ENCODE peak calls at places on chromosomes 3 and 15, in eight cellular contexts. E is epithelial cell of esophagus, N is upper lobe of left lung, R is AG04450, Y is A673, W is foreskin fibroblast, P is testis, F is PC-9. T is an unnamed sample.

GRCh38 chr15:83558146-83558545 is 95.8 kb upstream of the ADAMTSL3 start:
- DNase-seq in W (no peak), R (no peak), Y (peak), P (no peak), N (no peak), F (no peak), E (no peak), T (no peak)

GRCh38 chr3:113287111-113287817 is 75.9 kb downstream of the BOC start:
- DNase-seq in R (peak), W (peak), N (no peak), E (peak), Y (no peak), P (peak), F (peak), T (peak)

GRCh38 chr3:178048768-178049167 is 487.5 kb upstream of the KCNMB2 start:
- DNase-seq in Y (peak), F (no peak), N (no peak), W (no peak), E (no peak), P (no peak), R (no peak), T (no peak)

GRCh38 chr3:52468336-52468735 is 12.9 kb downstream of the NISCH start:
- DNase-seq in R (no peak), Y (peak), W (peak), P (no peak), N (no peak), E (no peak), F (no peak), T (no peak)

GRCh38 chr15:43239732-43240491 is 19.1 kb upstream of the EPB42 start:
- DNase-seq in P (no peak), N (no peak), R (no peak), W (no peak), Y (no peak), F (no peak), E (no peak), T (peak)

GRCh38 chr3:180142041-180142440 is 105.3 kb upstream of the PEX5L start:
- DNase-seq in E (peak), R (no peak), P (no peak), N (no peak), W (no peak), F (no peak), Y (no peak), T (no peak)

GRCh38 chr3:66449411-66449931 is 51.4 kb downstream of the LRIG1 start:
- DNase-seq in W (no peak), N (no peak), Y (no peak), F (no peak), R (no peak), P (no peak), E (no peak), T (no peak)

GRCh38 chr3:53083496-53083895 is 37.6 kb upstream of the SFMBT1 start:
- DNase-seq in E (no peak), N (no peak), R (no peak), W (peak), F (no peak), P (peak), Y (peak), T (no peak)

GRCh38 chr3:100105536-100105935 is 8.8 kb downstream of the FILIP1L start:
- DNase-seq in N (no peak), W (no peak), Y (no peak), P (no peak), E (no peak), R (no peak), F (no peak), T (no peak)

GRCh38 chr15:37372064-37372463 is 271.7 kb upstream of the MEIS2 start:
- DNase-seq in W (peak), F (no peak), N (no peak), E (no peak), R (no peak), Y (no peak), P (no peak), T (no peak)

GRCh38 chr3:108131105-108131794 is 40.4 kb upstream of the CD47 start:
- DNase-seq in W (peak), R (peak), Y (no peak), E (peak), F (peak), N (no peak), P (no peak), T (peak)

GRCh38 chr15:92638291-92638708 is 17.3 kb downstream of the FAM174B start:
- DNase-seq in P (no peak), E (peak), Y (no peak), N (peak), W (no peak), R (peak), F (peak), T (no peak)

GRCh38 chr3:31974454-31974853 is 6.6 kb downstream of the OSBPL10 start:
- DNase-seq in Y (no peak), R (peak), P (no peak), E (no peak), W (no peak), F (no peak), N (no peak), T (no peak)

GRCh38 chr3:197547618-197548017 is 8.2 kb downstream of the BDH1 start:
- DNase-seq in E (peak), Y (no peak), R (no peak), W (no peak), N (no peak), P (peak), F (no peak), T (no peak)

GRCh38 chr15:101709466-101709865 is 14.8 kb downstream of the TARS3 start:
- DNase-seq in F (no peak), N (no peak), E (no peak), W (no peak), P (no peak), Y (no peak), R (no peak), T (no peak)

GRCh38 chr3:27630892-27631291 is 91.2 kb downstream of the EOMES start:
- DNase-seq in W (peak), P (no peak), F (peak), N (no peak), R (no peak), E (peak), Y (no peak), T (no peak)

GRCh38 chr3:194250104-194251002 is 100.8 kb downstream of the CPN2 start:
- DNase-seq in R (no peak), Y (peak), P (peak), E (no peak), W (no peak), N (peak), F (no peak), T (no peak)

GRCh38 chr3:168539909-168540308 is 444.2 kb upstream of the GOLIM4 start:
- DNase-seq in P (no peak), W (no peak), E (peak), F (no peak), N (no peak), R (no peak), Y (no peak), T (no peak)

GRCh38 chr3:181721369-181721768 is 9.6 kb downstream of the SOX2 start:
- DNase-seq in E (no peak), N (no peak), W (no peak), P (no peak), Y (no peak), R (no peak), F (no peak), T (no peak)

GRCh38 chr15:80070840-80071239 is 11.4 kb downstream of the ZFAND6 start:
- DNase-seq in W (no peak), Y (peak), F (no peak), P (no peak), E (peak), R (no peak), N (no peak), T (no peak)

GRCh38 chr15:23686466-23687142 is 501 bp downstream of the NDN start:
- DNase-seq in E (no peak), N (no peak), Y (no peak), F (no peak), P (peak), W (no peak), R (no peak), T (no peak)

DNA sequence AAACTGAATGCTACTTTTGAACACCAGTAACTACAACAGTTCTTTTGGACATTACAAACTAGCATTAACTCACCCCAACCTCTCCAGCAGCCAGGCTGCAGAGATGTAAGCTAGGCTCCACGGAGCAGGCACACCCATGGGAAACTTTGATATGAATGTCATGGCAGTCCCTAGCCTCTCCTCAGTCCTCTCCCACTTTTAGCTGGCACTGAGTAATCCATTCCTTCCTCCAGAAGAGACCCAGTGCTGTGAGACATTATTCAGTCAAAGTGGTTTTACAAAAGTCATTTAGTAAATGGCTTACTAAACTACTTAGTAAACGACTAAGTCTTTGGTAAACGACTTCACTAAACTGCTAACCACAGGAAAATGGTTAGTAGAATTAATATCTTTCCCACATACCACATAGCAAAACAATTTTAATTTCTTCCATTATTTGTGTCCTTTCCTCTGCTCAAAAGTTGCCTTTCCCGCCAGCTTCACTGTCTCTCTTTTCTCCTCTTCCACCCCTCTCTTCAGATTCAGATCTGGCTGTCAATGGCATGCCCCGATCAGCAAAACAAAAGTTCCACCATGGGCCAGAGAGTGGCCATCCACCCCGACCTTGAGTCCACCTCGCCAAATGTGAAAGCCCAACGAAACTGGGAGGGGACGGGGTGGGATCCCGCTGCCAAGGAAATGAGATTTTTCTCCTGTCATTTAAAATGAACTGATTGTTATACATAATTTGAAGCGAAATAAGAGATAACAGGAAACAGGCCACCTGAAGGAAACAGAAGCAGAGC is 67.5 kb upstream of the TJP1 start:
- DNase-seq in N (no peak), Y (no peak), E (no peak), R (no peak), F (no peak), P (no peak), W (no peak), T (no peak)
- H3K4me3 ChIP-seq in N (no peak), Y (no peak), E (no peak), R (no peak), F (no peak), P (no peak), W (no peak), T (no peak)

GRCh38 chr3:74630602-74631001 is 16.1 kb upstream of the CNTN3 start:
- DNase-seq in R (no peak), W (no peak), F (no peak), E (no peak), N (no peak), P (no peak), Y (peak), T (peak)
- TF ChIP-seq CTCF in R (peak), W (peak), F (no peak), E (peak), N (no peak), P (peak), Y (peak), T (no peak)

DNA sequence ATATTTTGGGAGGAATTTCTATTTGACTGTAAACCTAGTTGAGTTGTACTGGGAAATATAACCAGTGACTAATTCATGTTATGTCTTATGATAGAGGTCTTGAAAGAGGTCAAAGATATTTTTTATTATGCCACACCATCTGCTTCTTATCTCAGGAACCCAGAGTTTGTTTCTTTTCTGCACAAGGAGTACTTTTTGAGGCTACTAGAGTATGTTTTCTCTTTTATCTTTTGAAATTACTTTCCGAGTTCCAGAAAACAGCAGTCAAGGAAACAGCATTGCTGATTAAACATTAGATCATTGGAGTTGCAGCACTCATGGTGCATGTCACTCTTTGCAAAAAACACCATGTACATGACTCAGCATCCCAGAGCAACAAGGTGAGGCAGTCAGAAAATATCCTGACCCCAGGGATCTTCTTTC is 645.8 kb upstream of the NR2F2 start:
- DNase-seq in E (peak), N (no peak), R (peak), W (peak), P (no peak), Y (no peak), F (peak), T (peak)
- H3K4me3 ChIP-seq in E (no peak), N (no peak), R (no peak), W (no peak), P (no peak), Y (no peak), F (no peak), T (no peak)

GRCh38 chr3:172232579-172232978 is 193.2 kb downstream of the FNDC3B start:
- DNase-seq in P (no peak), W (no peak), N (no peak), R (no peak), E (no peak), F (no peak), Y (no peak), T (no peak)
- TF ChIP-seq CTCF in P (no peak), W (no peak), N (no peak), R (no peak), E (no peak), F (no peak), Y (no peak), T (no peak)

DNA sequence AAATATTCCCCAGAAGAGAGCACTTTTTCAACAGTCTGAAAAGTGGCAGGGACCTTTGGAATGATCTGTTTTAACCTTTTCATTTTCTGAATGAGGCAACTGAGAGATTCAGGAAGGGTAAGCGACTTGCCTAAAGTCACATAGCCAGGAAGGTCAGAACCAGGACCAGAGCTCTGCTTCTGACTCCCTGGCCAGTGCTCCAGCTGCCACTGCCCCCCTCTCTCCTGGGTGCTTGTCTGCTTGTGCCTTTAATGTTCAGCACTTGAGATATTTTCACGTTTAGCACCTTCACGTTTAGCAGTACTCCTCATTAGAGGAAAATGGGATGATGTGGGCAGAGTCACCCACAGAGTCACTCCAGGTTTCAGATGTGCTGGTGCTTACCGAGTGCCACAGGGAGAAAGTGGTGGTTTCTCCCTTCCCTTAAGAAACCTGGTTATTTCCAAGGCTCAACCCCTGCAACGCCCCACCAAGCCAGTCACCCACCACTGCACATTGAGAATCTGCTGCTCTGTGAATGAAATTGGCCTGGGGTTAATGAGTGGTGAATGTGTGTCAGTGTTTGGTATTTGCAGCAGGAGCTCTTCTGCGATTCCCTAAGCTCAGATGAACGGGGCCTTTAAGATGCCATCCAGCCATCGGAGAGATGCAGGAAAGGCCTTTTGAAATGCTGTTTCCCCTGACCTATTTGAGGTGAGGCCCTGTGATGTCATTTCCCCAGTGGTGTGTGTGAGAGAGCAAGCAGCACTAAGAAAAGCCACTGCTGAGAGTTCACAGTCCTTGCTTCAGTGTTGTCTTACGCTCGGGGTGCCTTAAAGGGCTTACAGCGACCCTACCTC is 68.6 kb downstream of the SMAD3 start:
- DNase-seq in R (no peak), N (no peak), W (no peak), E (peak), F (no peak), P (no peak), Y (no peak), T (peak)
- H3K4me3 ChIP-seq in R (no peak), N (no peak), W (no peak), E (no peak), F (no peak), P (no peak), Y (no peak), T (no peak)

GRCh38 chr3:102237838-102238237 is 197.0 kb upstream of the ZPLD1 start:
- DNase-seq in W (no peak), R (no peak), P (no peak), E (no peak), N (no peak), F (no peak), Y (no peak), T (no peak)

GRCh38 chr3:102238362-102238761 is 196.5 kb upstream of the ZPLD1 start:
- DNase-seq in N (no peak), W (no peak), Y (no peak), R (no peak), E (peak), F (no peak), P (no peak), T (no peak)

GRCh38 chr3:102237181-102237580 is 197.6 kb upstream of the ZPLD1 start:
- DNase-seq in R (no peak), P (no peak), E (no peak), F (no peak), W (no peak), Y (no peak), N (no peak), T (no peak)

GRCh38 chr3:102233881-102234280 is 200.9 kb upstream of the ZPLD1 start:
- DNase-seq in N (no peak), E (no peak), Y (peak), F (peak), P (no peak), W (no peak), R (no peak), T (no peak)

DNA sequence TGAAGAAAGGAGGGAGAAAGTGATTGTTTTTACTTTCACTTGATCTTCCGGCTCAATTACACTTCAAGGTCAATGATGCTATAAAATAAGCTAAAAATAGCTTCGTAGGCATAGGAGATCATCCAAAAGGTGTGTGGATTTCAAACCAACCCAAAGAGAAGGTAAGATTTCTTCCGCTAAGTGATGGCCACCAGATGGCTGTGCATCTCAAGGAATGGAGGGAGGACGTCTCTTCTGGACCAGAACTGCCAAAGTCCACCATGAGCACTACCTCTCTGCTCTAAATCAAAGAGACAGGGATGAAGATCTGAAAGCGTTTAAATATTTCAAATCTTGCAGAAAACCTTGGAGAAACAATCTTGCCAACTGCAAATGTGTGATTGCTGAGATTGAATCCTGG is 199.1 kb upstream of the ZPLD1 start:
- DNase-seq in E (peak), N (no peak), R (no peak), W (no peak), F (no peak), Y (peak), P (peak), T (no peak)
- TF ChIP-seq CTCF in E (peak), N (no peak), R (peak), W (peak), F (peak), Y (peak), P (peak), T (peak)

DNA sequence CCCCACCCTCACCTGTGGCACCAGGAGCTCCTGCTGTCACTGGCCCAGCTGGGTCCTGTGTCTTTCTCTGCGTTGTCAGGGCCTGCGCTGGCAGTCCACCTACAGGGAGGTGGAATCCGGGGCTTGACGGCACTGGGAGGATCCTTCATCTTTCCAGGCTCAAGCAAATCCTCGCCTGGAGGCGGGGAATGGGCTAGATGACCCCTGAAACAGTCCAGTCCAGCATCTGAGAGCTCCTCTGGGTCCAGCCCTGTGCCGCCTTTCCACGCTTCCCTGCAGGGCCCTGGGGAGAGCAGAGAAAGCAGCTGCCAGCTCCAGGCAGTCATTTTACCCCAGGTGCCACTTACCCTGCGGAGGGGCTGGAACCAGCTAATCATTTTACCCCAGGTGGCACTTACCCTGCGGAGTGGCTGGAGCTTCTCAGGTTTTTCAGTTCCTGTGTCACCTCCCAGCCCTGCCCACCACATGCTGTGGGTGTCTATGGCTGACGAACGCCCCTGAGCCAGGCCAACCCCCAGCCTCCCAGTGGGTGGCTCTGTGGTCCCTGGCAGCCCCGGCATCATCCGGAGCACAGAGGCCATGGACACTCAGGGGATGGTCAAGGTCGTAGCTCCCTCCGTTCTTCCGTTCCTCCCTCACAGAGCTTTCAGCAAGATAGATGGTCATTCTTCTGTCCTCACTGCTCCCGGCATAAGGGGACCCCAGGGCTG is 17.9 kb upstream of the ADIPOQ start:
- DNase-seq in Y (no peak), N (no peak), W (no peak), P (no peak), F (no peak), R (no peak), E (no peak), T (no peak)
- H3K4me3 ChIP-seq in Y (no peak), N (no peak), W (no peak), P (no peak), F (no peak), R (no peak), E (no peak), T (no peak)

GRCh38 chr3:143972495-143973351 is 1.1 kb downstream of the DIPK2A start:
- DNase-seq in Y (peak), F (peak), W (peak), N (peak), E (peak), P (peak), R (peak), T (peak)
- TF ChIP-seq CTCF in Y (peak), F (peak), W (peak), N (peak), E (peak), P (peak), R (peak), T (peak)